ENCODE peak calls at places on chromosomes 11 and 22, in nine cellular contexts. Z, V, P, O, Q, Y, U, F and C are unnamed samples.

GRCh38 chr22:50314455-50315288 is 7.2 kb upstream of the PLXNB2 start:
- DNase-seq in Z (no peak), V (peak; percentile 91), P (peak; percentile 54), O (no peak), Q (peak; percentile 72), Y (no peak), U (peak; percentile 43), F (no peak), C (peak; percentile 79)

GRCh38 chr11:47186076-47186936 is at the start of gene PACSIN3:
- DNase-seq in Z (no peak), V (peak; percentile 83), P (peak; percentile 69), O (no peak), Q (peak; percentile 36), Y (peak; percentile 83), U (peak; percentile 64), F (peak; percentile 59), C (no peak)

GRCh38 chr11:832529-833113 is at the start of gene CD151:
- DNase-seq in Z (no peak), V (peak; percentile 79), P (peak; percentile 73), O (no peak), Q (no peak), Y (peak; percentile 72), U (peak; percentile 71), F (peak; percentile 65), C (peak; percentile 44)

GRCh38 chr22:29375436-29376076 is 12.8 kb downstream of the AP1B1 start:
- DNase-seq in Z (no peak), V (no peak), P (no peak), O (no peak), Q (no peak), Y (peak; percentile 72), U (no peak), F (no peak), C (no peak)

GRCh38 chr11:109865558-109866186 is 227.5 kb upstream of the ZC3H12C start:
- DNase-seq in Z (no peak), V (no peak), P (no peak), O (no peak), Q (no peak), Y (no peak), U (no peak), F (no peak), C (no peak)

GRCh38 chr11:102406099-102406498 is 46.5 kb downstream of the TMEM123 start:
- DNase-seq in Z (no peak), V (no peak), P (no peak), O (no peak), Q (no peak), Y (no peak), U (no peak), F (no peak), C (no peak)

GRCh38 chr22:27844656-27845602 is 43.4 kb upstream of the MN1 start:
- DNase-seq in Z (no peak), V (no peak), P (no peak), O (no peak), Q (no peak), Y (no peak), U (no peak), F (no peak), C (no peak)

GRCh38 chr22:49242480-49242879 is 585.2 kb downstream of the BRD1 start:
- DNase-seq in Z (no peak), V (no peak), P (no peak), O (no peak), Q (no peak), Y (no peak), U (no peak), F (no peak), C (no peak)

GRCh38 chr22:37607912-37608476 is 640 bp upstream of the GGA1 start:
- DNase-seq in Z (no peak), V (no peak), P (no peak), O (no peak), Q (no peak), Y (no peak), U (no peak), F (peak; percentile 23), C (no peak)

GRCh38 chr22:43945632-43946390 is 9.4 kb upstream of the SAMM50 start:
- DNase-seq in Z (peak; percentile 41), V (peak; percentile 78), P (peak; percentile 67), O (peak; percentile 55), Q (peak; percentile 65), Y (peak; percentile 72), U (peak; percentile 35), F (peak; percentile 68), C (peak; percentile 39)

GRCh38 chr22:34881453-34881852 is 184.5 kb upstream of the ISX start:
- DNase-seq in Z (no peak), V (no peak), P (no peak), O (no peak), Q (no peak), Y (no peak), U (no peak), F (no peak), C (no peak)

GRCh38 chr22:38718414-38718813 is 12.7 kb downstream of the GTPBP1 start:
- DNase-seq in Z (peak; percentile 70), V (peak; percentile 77), P (peak; percentile 66), O (no peak), Q (peak; percentile 35), Y (peak; percentile 79), U (no peak), F (peak; percentile 80), C (no peak)

GRCh38 chr11:70608568-70609314 is 210.4 kb downstream of the CTTN start:
- DNase-seq in Z (no peak), V (no peak), P (no peak), O (peak; percentile 23), Q (no peak), Y (peak; percentile 59), U (no peak), F (peak; percentile 25), C (no peak)

GRCh38 chr11:76614471-76615183 is 55.9 kb downstream of the LRRC32 start:
- DNase-seq in Z (no peak), V (no peak), P (peak; percentile 23), O (no peak), Q (no peak), Y (peak; percentile 69), U (peak; percentile 61), F (peak; percentile 55), C (peak; percentile 24)

GRCh38 chr11:115682101-115682500 is 177.9 kb upstream of the CADM1 start:
- DNase-seq in Z (no peak), V (no peak), P (no peak), O (no peak), Q (no peak), Y (no peak), U (no peak), F (peak; percentile 40), C (no peak)

GRCh38 chr11:32310218-32310601 is 125.1 kb downstream of the WT1 start:
- DNase-seq in Z (no peak), V (peak; percentile 78), P (peak; percentile 57), O (no peak), Q (no peak), Y (no peak), U (no peak), F (peak; percentile 34), C (no peak)

GRCh38 chr11:131816046-131816445 is 445.6 kb downstream of the NTM start:
- DNase-seq in Z (no peak), V (no peak), P (no peak), O (no peak), Q (no peak), Y (no peak), U (no peak), F (no peak), C (no peak)

GRCh38 chr11:12123799-12124198 is 13.4 kb downstream of the MICAL2 start:
- DNase-seq in Z (no peak), V (no peak), P (no peak), O (no peak), Q (no peak), Y (no peak), U (no peak), F (no peak), C (no peak)

GRCh38 chr11:12121011-12121410 is 10.6 kb downstream of the MICAL2 start:
- DNase-seq in Z (no peak), V (no peak), P (no peak), O (no peak), Q (no peak), Y (no peak), U (no peak), F (no peak), C (no peak)

GRCh38 chr11:12123177-12123576 is 12.8 kb downstream of the MICAL2 start:
- DNase-seq in Z (no peak), V (no peak), P (no peak), O (no peak), Q (no peak), Y (no peak), U (no peak), F (peak; percentile 54), C (no peak)

GRCh38 chr11:12121504-12121903 is 11.1 kb downstream of the MICAL2 start:
- DNase-seq in Z (no peak), V (no peak), P (no peak), O (no peak), Q (no peak), Y (no peak), U (no peak), F (no peak), C (no peak)

GRCh38 chr11:12122083-12122482 is 11.7 kb downstream of the MICAL2 start:
- DNase-seq in Z (peak; percentile 48), V (peak; percentile 72), P (no peak), O (no peak), Q (no peak), Y (no peak), U (no peak), F (no peak), C (no peak)
- H3K27me3 ChIP-seq in Z (no peaks in the 10 kb centered on the region), V (no peaks in the 10 kb centered on the region), P (no peaks in the 10 kb centered on the region), O (no peaks in the 10 kb centered on the region), Q (no peaks in the 10 kb centered on the region), Y (no peaks in the 10 kb centered on the region), U (no peaks in the 10 kb centered on the region), F (no peaks in the 10 kb centered on the region), C (no peaks in the 10 kb centered on the region)

GRCh38 chr11:118979434-118979833 is 7.9 kb downstream of the FOXR1 start:
- DNase-seq in Z (no peak), V (no peak), P (no peak), O (no peak), Q (no peak), Y (no peak), U (no peak), F (no peak), C (no peak)
- H3K4me3 ChIP-seq in Z (no peak overlapping the region), V (no peak overlapping the region), P (no peak overlapping the region), O (no peak overlapping the region), Q (no peak overlapping the region), Y (no peak overlapping the region), U (no peak overlapping the region), F (no peak overlapping the region), C (no peak overlapping the region)

GRCh38 chr11:67435031-67435726 is 2.3 kb downstream of the PTPRCAP start:
- DNase-seq in Z (no peak), V (no peak), P (no peak), O (no peak), Q (no peak), Y (no peak), U (no peak), F (no peak), C (no peak)
- H3K27ac ChIP-seq in Z (peak overlapping the region; percentile 1), V (no peak overlapping the region), P (no peak overlapping the region), O (no peak overlapping the region), Q (peak overlapping the region; percentile 78), Y (no peak overlapping the region), U (no peak overlapping the region), F (peak overlapping the region; percentile 55), C (peak overlapping the region; percentile 59)

GRCh38 chr11:5621580-5621979 is 3.2 kb upstream of the TRIM34 start:
- DNase-seq in Z (no peak), V (no peak), P (no peak), O (no peak), Q (no peak), Y (no peak), U (no peak), F (no peak), C (no peak)
- H3K27me3 ChIP-seq in Z (no peaks in the 10 kb centered on the region), V (no peaks in the 10 kb centered on the region), P (no peaks in the 10 kb centered on the region), O (no peaks in the 10 kb centered on the region), Q (no peaks in the 10 kb centered on the region), Y (no peaks in the 10 kb centered on the region), U (no peaks in the 10 kb centered on the region), F (no peaks in the 10 kb centered on the region), C (no peaks in the 10 kb centered on the region)